ENCODE peak calls at places on chromosomes 12 and 14, in eight cellular contexts. One of them, this sample, is unnamed.

GRCh38 chr14:103316723-103317122 is 17.3 kb upstream of the EIF5 start:
- DNase-seq in endodermal cell: peak; percentile 74
- DNase-seq in adrenal gland: no peak
- DNase-seq in lower lobe of right lung: no peak
- DNase-seq in uterus: no peak
- DNase-seq in GM23248: no peak
- DNase-seq in HepG2: no peak
- DNase-seq in Karpas-422: no peak
- DNase-seq in this sample: no peak

GRCh38 chr12:30706476-30706875 is 10.8 kb upstream of the IPO8 start:
- DNase-seq in endodermal cell: no peak
- DNase-seq in adrenal gland: no peak
- DNase-seq in lower lobe of right lung: no peak
- DNase-seq in uterus: no peak
- DNase-seq in GM23248: no peak
- DNase-seq in HepG2: no peak
- DNase-seq in Karpas-422: no peak
- DNase-seq in this sample: no peak

GRCh38 chr12:133106253-133106652 is 23.8 kb downstream of the ZNF891 start:
- DNase-seq in endodermal cell: no peak
- DNase-seq in adrenal gland: no peak
- DNase-seq in lower lobe of right lung: no peak
- DNase-seq in uterus: no peak
- DNase-seq in GM23248: peak; percentile 5
- DNase-seq in HepG2: no peak
- DNase-seq in Karpas-422: no peak
- DNase-seq in this sample: no peak

GRCh38 chr14:100773331-100774163 is 46.9 kb downstream of the DLK1 start:
- DNase-seq in endodermal cell: peak; percentile 34
- DNase-seq in adrenal gland: no peak
- DNase-seq in lower lobe of right lung: no peak
- DNase-seq in uterus: no peak
- DNase-seq in GM23248: no peak
- DNase-seq in HepG2: no peak
- DNase-seq in Karpas-422: no peak
- DNase-seq in this sample: no peak

GRCh38 chr14:88834883-88835431 is 10.5 kb downstream of the TTC8 start:
- DNase-seq in endodermal cell: no peak
- DNase-seq in adrenal gland: no peak
- DNase-seq in lower lobe of right lung: no peak
- DNase-seq in uterus: no peak
- DNase-seq in GM23248: peak; percentile 76
- DNase-seq in HepG2: no peak
- DNase-seq in Karpas-422: no peak
- DNase-seq in this sample: no peak

GRCh38 chr12:82774666-82775065 is 88.0 kb downstream of the TMTC2 start:
- DNase-seq in endodermal cell: no peak
- DNase-seq in adrenal gland: no peak
- DNase-seq in lower lobe of right lung: no peak
- DNase-seq in uterus: no peak
- DNase-seq in GM23248: no peak
- DNase-seq in HepG2: no peak
- DNase-seq in Karpas-422: no peak
- DNase-seq in this sample: no peak

GRCh38 chr14:88551936-88552565 is 2.8 kb downstream of the PTPN21 start:
- DNase-seq in endodermal cell: peak; percentile 73
- DNase-seq in adrenal gland: peak; percentile 16
- DNase-seq in lower lobe of right lung: no peak
- DNase-seq in uterus: peak; percentile 27
- DNase-seq in GM23248: peak; percentile 60
- DNase-seq in HepG2: no peak
- DNase-seq in Karpas-422: no peak
- DNase-seq in this sample: no peak

GRCh38 chr12:123149828-123150272 is 1.0 kb downstream of the PITPNM2 start:
- DNase-seq in endodermal cell: peak; percentile 66
- DNase-seq in adrenal gland: peak; percentile 33
- DNase-seq in lower lobe of right lung: no peak
- DNase-seq in uterus: peak; percentile 32
- DNase-seq in GM23248: no peak
- DNase-seq in HepG2: no peak
- DNase-seq in Karpas-422: no peak
- DNase-seq in this sample: no peak

GRCh38 chr14:60977848-60978247 is 3.0 kb downstream of the TRMT5 start:
- DNase-seq in endodermal cell: no peak
- DNase-seq in adrenal gland: no peak
- DNase-seq in lower lobe of right lung: no peak
- DNase-seq in uterus: no peak
- DNase-seq in GM23248: no peak
- DNase-seq in HepG2: no peak
- DNase-seq in Karpas-422: no peak
- DNase-seq in this sample: no peak

GRCh38 chr14:100281286-100282082 is 24.8 kb downstream of the SLC25A29 start:
- DNase-seq in endodermal cell: peak; percentile 66
- DNase-seq in adrenal gland: no peak
- DNase-seq in lower lobe of right lung: peak; percentile 71
- DNase-seq in uterus: no peak
- DNase-seq in GM23248: no peak
- DNase-seq in HepG2: no peak
- DNase-seq in Karpas-422: no peak
- DNase-seq in this sample: no peak

GRCh38 chr12:64672925-64673409 is 62.7 kb downstream of the RASSF3 start:
- DNase-seq in endodermal cell: no peak
- DNase-seq in adrenal gland: peak; percentile 62
- DNase-seq in lower lobe of right lung: peak; percentile 55
- DNase-seq in uterus: peak; percentile 42
- DNase-seq in GM23248: no peak
- DNase-seq in HepG2: peak; percentile 76
- DNase-seq in Karpas-422: no peak
- DNase-seq in this sample: no peak

GRCh38 chr14:51603495-51603894 is 48.2 kb upstream of the FRMD6 start:
- DNase-seq in endodermal cell: no peak
- DNase-seq in adrenal gland: no peak
- DNase-seq in lower lobe of right lung: no peak
- DNase-seq in uterus: no peak
- DNase-seq in GM23248: peak; percentile 71
- DNase-seq in HepG2: no peak
- DNase-seq in Karpas-422: no peak
- DNase-seq in this sample: no peak

GRCh38 chr12:4438834-4439596 is 6.6 kb downstream of the FGF6 start:
- DNase-seq in endodermal cell: peak; percentile 39
- DNase-seq in adrenal gland: no peak
- DNase-seq in lower lobe of right lung: no peak
- DNase-seq in uterus: no peak
- DNase-seq in GM23248: no peak
- DNase-seq in HepG2: no peak
- DNase-seq in Karpas-422: peak; percentile 49
- DNase-seq in this sample: no peak

GRCh38 chr14:106556665-106557289 is 1030.4 kb downstream of the TMEM121 start:
- DNase-seq in endodermal cell: peak; percentile 68
- DNase-seq in adrenal gland: peak; percentile 33
- DNase-seq in lower lobe of right lung: peak; percentile 77
- DNase-seq in uterus: no peak
- DNase-seq in GM23248: no peak
- DNase-seq in HepG2: peak; percentile 27
- DNase-seq in Karpas-422: peak; percentile 91
- DNase-seq in this sample: peak; percentile 62

GRCh38 chr14:74922752-74923401 is at the start of gene RPS6KL1:
- DNase-seq in endodermal cell: peak; percentile 95
- DNase-seq in adrenal gland: peak; percentile 84
- DNase-seq in lower lobe of right lung: peak; percentile 88
- DNase-seq in uterus: peak; percentile 73
- DNase-seq in GM23248: peak; percentile 88
- DNase-seq in HepG2: peak; percentile 74
- DNase-seq in Karpas-422: peak; percentile 92
- DNase-seq in this sample: peak; percentile 63

GRCh38 chr12:107504503-107504885 is 181.1 kb upstream of the PWP1 start:
- DNase-seq in endodermal cell: no peak
- DNase-seq in adrenal gland: no peak
- DNase-seq in lower lobe of right lung: no peak
- DNase-seq in uterus: no peak
- DNase-seq in GM23248: no peak
- DNase-seq in HepG2: no peak
- DNase-seq in Karpas-422: no peak
- DNase-seq in this sample: no peak

GRCh38 chr14:65788876-65789859 is 376.6 kb downstream of the FUT8 start:
- DNase-seq in endodermal cell: no peak
- DNase-seq in adrenal gland: no peak
- DNase-seq in lower lobe of right lung: no peak
- DNase-seq in uterus: no peak
- DNase-seq in GM23248: no peak
- DNase-seq in HepG2: peak; percentile 3
- DNase-seq in Karpas-422: no peak
- DNase-seq in this sample: no peak

GRCh38 chr12:29544428-29545101 is 47.1 kb upstream of the OVCH1 start:
- DNase-seq in endodermal cell: no peak
- DNase-seq in adrenal gland: no peak
- DNase-seq in lower lobe of right lung: no peak
- DNase-seq in uterus: no peak
- DNase-seq in GM23248: no peak
- DNase-seq in HepG2: no peak
- DNase-seq in Karpas-422: no peak
- DNase-seq in this sample: no peak

GRCh38 chr12:53160000-53160399 is 20.5 kb upstream of the ZNF740 start:
- DNase-seq in endodermal cell: peak; percentile 62
- DNase-seq in adrenal gland: no peak
- DNase-seq in lower lobe of right lung: no peak
- DNase-seq in uterus: no peak
- DNase-seq in GM23248: no peak
- DNase-seq in HepG2: no peak
- DNase-seq in Karpas-422: no peak
- DNase-seq in this sample: no peak

GRCh38 chr12:58364389-58365086 is 423.2 kb downstream of the ATP23 start:
- DNase-seq in endodermal cell: no peak
- DNase-seq in adrenal gland: no peak
- DNase-seq in lower lobe of right lung: no peak
- DNase-seq in uterus: no peak
- DNase-seq in GM23248: peak; percentile 98
- DNase-seq in HepG2: no peak
- DNase-seq in Karpas-422: no peak
- DNase-seq in this sample: no peak

GRCh38 chr12:6691473-6691872 is 2.3 kb upstream of the ZNF384 start:
- DNase-seq in endodermal cell: no peak
- DNase-seq in adrenal gland: no peak
- DNase-seq in lower lobe of right lung: no peak
- DNase-seq in uterus: no peak
- DNase-seq in GM23248: peak; percentile 53
- DNase-seq in HepG2: no peak
- DNase-seq in Karpas-422: no peak
- DNase-seq in this sample: no peak

GRCh38 chr12:27822076-27822712 is 42.2 kb upstream of the MANSC4 start:
- DNase-seq in endodermal cell: peak; percentile 25
- DNase-seq in adrenal gland: no peak
- DNase-seq in lower lobe of right lung: no peak
- DNase-seq in uterus: no peak
- DNase-seq in GM23248: peak; percentile 94
- DNase-seq in HepG2: no peak
- DNase-seq in Karpas-422: peak; percentile 61
- DNase-seq in this sample: peak; percentile 70

GRCh38 chr14:48723841-48724495 is 862.2 kb downstream of the RPS29 start:
- DNase-seq in endodermal cell: no peak
- DNase-seq in adrenal gland: no peak
- DNase-seq in lower lobe of right lung: no peak
- DNase-seq in uterus: no peak
- DNase-seq in GM23248: no peak
- DNase-seq in HepG2: no peak
- DNase-seq in Karpas-422: no peak
- DNase-seq in this sample: no peak

GRCh38 chr14:22583994-22584393 is 5.0 kb downstream of the DAD1 start:
- DNase-seq in endodermal cell: no peak
- DNase-seq in adrenal gland: no peak
- DNase-seq in lower lobe of right lung: no peak
- DNase-seq in uterus: no peak
- DNase-seq in GM23248: peak; percentile 29
- DNase-seq in HepG2: no peak
- DNase-seq in Karpas-422: no peak
- DNase-seq in this sample: no peak

DNA sequence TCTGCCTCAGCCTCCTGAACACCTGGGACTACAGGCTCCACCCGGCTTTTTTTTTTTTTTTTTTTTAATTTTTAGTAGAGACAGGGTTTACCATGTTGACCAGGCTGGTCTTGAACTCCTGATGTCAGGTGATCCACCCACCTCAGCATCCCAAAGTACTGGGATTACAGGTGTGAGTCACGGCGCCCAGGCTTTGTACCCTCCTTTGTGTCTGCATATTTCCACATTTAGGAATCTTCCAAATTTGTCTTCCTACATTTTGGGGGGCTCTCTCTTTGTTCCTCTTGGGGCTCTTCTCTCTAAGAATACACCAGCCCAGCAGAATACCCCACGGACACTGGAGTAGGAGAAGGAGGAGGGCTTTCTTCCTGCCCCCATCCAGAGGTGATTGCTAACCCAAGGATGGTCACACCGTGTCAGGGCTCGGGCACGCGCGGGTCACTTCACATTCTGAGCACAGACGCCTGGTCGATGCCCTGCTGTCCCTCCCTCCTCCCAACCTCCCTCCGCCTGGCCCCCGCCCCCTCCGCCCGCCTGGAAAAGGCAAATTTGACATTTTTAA is 2.1 kb upstream of the DNAJC22 start:
- DNase-seq in endodermal cell: no peak
- DNase-seq in adrenal gland: no peak
- DNase-seq in lower lobe of right lung: no peak
- DNase-seq in uterus: no peak
- DNase-seq in GM23248: no peak
- DNase-seq in HepG2: no peak
- DNase-seq in Karpas-422: no peak
- DNase-seq in this sample: no peak
- H3K4me1 ChIP-seq in endodermal cell: peaks cover 5% of the 10 kb centered on the region
- H3K4me1 ChIP-seq in adrenal gland: peaks cover 57% of the 10 kb centered on the region
- H3K4me1 ChIP-seq in lower lobe of right lung: peaks cover 59% of the 10 kb centered on the region
- H3K4me1 ChIP-seq in uterus: peaks cover 7% of the 10 kb centered on the region
- H3K4me1 ChIP-seq in GM23248: peaks cover 20% of the 10 kb centered on the region
- H3K4me1 ChIP-seq in HepG2: peaks cover 62% of the 10 kb centered on the region
- H3K4me1 ChIP-seq in Karpas-422: peaks cover 59% of the 10 kb centered on the region
- H3K4me1 ChIP-seq in this sample: peaks cover 51% of the 10 kb centered on the region

GRCh38 chr14:30295980-30296379 is 263.0 kb upstream of the G2E3 start:
- DNase-seq in endodermal cell: no peak
- DNase-seq in adrenal gland: no peak
- DNase-seq in lower lobe of right lung: peak; percentile 48
- DNase-seq in uterus: no peak
- DNase-seq in GM23248: no peak
- DNase-seq in HepG2: no peak
- DNase-seq in Karpas-422: no peak
- DNase-seq in this sample: no peak
- H3K4me3 ChIP-seq in endodermal cell: peak overlapping the region; percentile 10
- H3K4me3 ChIP-seq in adrenal gland: no peak overlapping the region
- H3K4me3 ChIP-seq in lower lobe of right lung: no peak overlapping the region
- H3K4me3 ChIP-seq in uterus: no peak overlapping the region
- H3K4me3 ChIP-seq in GM23248: no peak overlapping the region
- H3K4me3 ChIP-seq in HepG2: no peak overlapping the region
- H3K4me3 ChIP-seq in Karpas-422: no peak overlapping the region
- H3K4me3 ChIP-seq in this sample: no peak overlapping the region

GRCh38 chr12:112749081-112749480 is 42.5 kb upstream of the RPH3A start:
- DNase-seq in endodermal cell: peak; percentile 13
- DNase-seq in adrenal gland: no peak
- DNase-seq in lower lobe of right lung: no peak
- DNase-seq in uterus: no peak
- DNase-seq in GM23248: no peak
- DNase-seq in HepG2: no peak
- DNase-seq in Karpas-422: no peak
- DNase-seq in this sample: no peak
- H3K27me3 ChIP-seq in endodermal cell: peaks cover 9% of the 10 kb centered on the region
- H3K27me3 ChIP-seq in adrenal gland: no peaks in the 10 kb centered on the region
- H3K27me3 ChIP-seq in lower lobe of right lung: peaks cover 3% of the 10 kb centered on the region
- H3K27me3 ChIP-seq in uterus: no peaks in the 10 kb centered on the region
- H3K27me3 ChIP-seq in GM23248: no peaks in the 10 kb centered on the region
- H3K27me3 ChIP-seq in HepG2: peaks cover 7% of the 10 kb centered on the region
- H3K27me3 ChIP-seq in Karpas-422: no peaks in the 10 kb centered on the region
- H3K27me3 ChIP-seq in this sample: no peaks in the 10 kb centered on the region

GRCh38 chr14:71322660-71323250 is 415.5 kb downstream of the PCNX1 start:
- DNase-seq in endodermal cell: no peak
- DNase-seq in adrenal gland: no peak
- DNase-seq in lower lobe of right lung: no peak
- DNase-seq in uterus: no peak
- DNase-seq in GM23248: peak; percentile 69
- DNase-seq in HepG2: no peak
- DNase-seq in Karpas-422: peak; percentile 70
- DNase-seq in this sample: peak; percentile 45
- H3K4me1 ChIP-seq in endodermal cell: no peaks in the 10 kb centered on the region
- H3K4me1 ChIP-seq in adrenal gland: peaks cover 42% of the 10 kb centered on the region
- H3K4me1 ChIP-seq in lower lobe of right lung: peaks cover 48% of the 10 kb centered on the region
- H3K4me1 ChIP-seq in uterus: no peaks in the 10 kb centered on the region
- H3K4me1 ChIP-seq in GM23248: peaks cover 24% of the 10 kb centered on the region
- H3K4me1 ChIP-seq in HepG2: peaks cover 46% of the 10 kb centered on the region
- H3K4me1 ChIP-seq in Karpas-422: peaks cover 42% of the 10 kb centered on the region
- H3K4me1 ChIP-seq in this sample: peaks cover 57% of the 10 kb centered on the region

This sample was measured in CD4-positive, alpha-beta memory T cell.